ENCODE peak calls at places on chromosomes 6 and 20, in six cellular contexts. A is foreskin fibroblast, B is astrocyte, G is MM.1S, R is adrenal gland, M is HL-60. K is an unnamed sample.

GRCh38 chr6:38234141-38234540 is 405.6 kb downstream of the BTBD9 start:
- DNase-seq in A (no peak), B (no peak), G (no peak), R (no peak), M (no peak), K (no peak)

GRCh38 chr6:46184114-46184513 is 13.3 kb upstream of the ENPP5 start:
- DNase-seq in A (peak), B (peak), G (no peak), R (peak), M (no peak), K (peak)

GRCh38 chr6:163443985-163444553 is 29.6 kb downstream of the QKI start:
- DNase-seq in A (no peak), B (no peak), G (no peak), R (no peak), M (no peak), K (no peak)

GRCh38 chr6:33957391-33958207 is 153.8 kb upstream of the MLN start:
- DNase-seq in A (no peak), B (no peak), G (no peak), R (no peak), M (no peak), K (no peak)

GRCh38 chr20:38250607-38251006 is 9.9 kb downstream of the KIAA1755 start:
- DNase-seq in A (no peak), B (no peak), G (no peak), R (no peak), M (peak), K (no peak)

GRCh38 chr20:33817411-33817810 is 6.3 kb downstream of the CHMP4B start:
- DNase-seq in A (no peak), B (no peak), G (no peak), R (no peak), M (no peak), K (no peak)

GRCh38 chr6:168524644-168525043 is 83.7 kb downstream of the SMOC2 start:
- DNase-seq in A (no peak), B (no peak), G (no peak), R (no peak), M (no peak), K (peak)

GRCh38 chr6:56902551-56903464 is 52.1 kb upstream of the BEND6 start:
- DNase-seq in A (peak), B (peak), G (peak), R (no peak), M (no peak), K (peak)

GRCh38 chr6:125306756-125307149 is 5.0 kb upstream of the HDDC2 start:
- DNase-seq in A (no peak), B (no peak), G (no peak), R (no peak), M (no peak), K (no peak)

GRCh38 chr20:53707341-53708102 is 113.9 kb upstream of the ZNF217 start:
- DNase-seq in A (peak), B (peak), G (no peak), R (no peak), M (peak), K (peak)

GRCh38 chr6:147906361-147906760 is 397.9 kb downstream of the SAMD5 start:
- DNase-seq in A (peak), B (peak), G (no peak), R (no peak), M (no peak), K (no peak)

GRCh38 chr20:17066955-17067354 is 159.9 kb upstream of the PCSK2 start:
- DNase-seq in A (no peak), B (no peak), G (no peak), R (no peak), M (no peak), K (no peak)

GRCh38 chr20:37519508-37520416 is 1.3 kb upstream of the NNAT start:
- DNase-seq in A (no peak), B (no peak), G (no peak), R (no peak), M (no peak), K (no peak)

GRCh38 chr6:101779051-101779844 is 385.7 kb downstream of the GRIK2 start:
- DNase-seq in A (peak), B (peak), G (no peak), R (no peak), M (no peak), K (peak)

GRCh38 chr6:24832794-24833193 is 34.1 kb upstream of the ARMH2 start:
- DNase-seq in A (no peak), B (no peak), G (no peak), R (no peak), M (no peak), K (no peak)

GRCh38 chr6:79621579-79621978 is 9.6 kb upstream of the SH3BGRL2 start:
- DNase-seq in A (no peak), B (no peak), G (no peak), R (no peak), M (no peak), K (no peak)

GRCh38 chr6:150765457-150765764 is 100.1 kb upstream of the MTHFD1L start:
- DNase-seq in A (no peak), B (no peak), G (no peak), R (no peak), M (no peak), K (no peak)
- H3K4me3 ChIP-seq in A (no peak), B (no peak), G (no peak), R (no peak), M (no peak), K (no peak)

GRCh38 chr6:115932481-115932880 is 128.2 kb downstream of the FRK start:
- DNase-seq in A (peak), B (peak), G (no peak), R (no peak), M (no peak), K (no peak)

GRCh38 chr6:115934145-115934544 is 126.5 kb downstream of the FRK start:
- DNase-seq in A (no peak), B (no peak), G (no peak), R (no peak), M (no peak), K (no peak)

GRCh38 chr6:115934829-115935228 is 125.9 kb downstream of the FRK start:
- DNase-seq in A (no peak), B (no peak), G (no peak), R (no peak), M (no peak), K (no peak)

DNA sequence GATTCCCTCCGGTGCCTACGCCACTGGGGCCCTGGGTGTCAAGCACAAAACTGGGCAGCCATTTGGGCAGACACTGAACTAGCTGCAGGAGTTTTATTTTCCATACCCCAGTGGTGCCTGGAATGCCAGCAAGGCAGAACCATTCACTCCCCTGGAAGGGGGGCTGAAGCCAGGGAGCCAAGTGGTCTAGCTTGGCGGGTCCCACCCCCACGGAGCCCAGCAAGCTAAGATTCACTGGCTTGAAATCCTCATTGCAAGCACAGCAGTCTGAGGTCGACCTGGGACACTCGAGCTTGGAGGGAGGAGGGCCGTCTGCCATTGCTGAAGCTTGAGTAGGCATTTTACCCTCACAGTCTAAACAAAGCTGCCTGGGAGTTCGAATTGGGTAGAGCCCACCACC is 125.3 kb downstream of the FRK start:
- DNase-seq in A (no peak), B (no peak), G (no peak), R (no peak), M (no peak), K (no peak)
- TF ChIP-seq CTCF in A (no peak), B (no peak), G (no peak), R (no peak), M (no peak), K (no peak)

GRCh38 chr6:35343835-35344550 is 1.6 kb downstream of the PPARD start:
- DNase-seq in A (no peak), B (no peak), G (no peak), R (no peak), M (no peak), K (no peak)
- H3K4me3 ChIP-seq in A (peak), B (peak), G (no peak), R (no peak), M (peak), K (peak)

GRCh38 chr6:36196049-36196879 is at the start of gene BRPF3:
- DNase-seq in A (peak), B (peak), G (peak), R (peak), M (peak), K (peak)
- TF ChIP-seq CTCF in A (peak), B (peak), G (peak), R (peak), M (no peak), K (peak)

GRCh38 chr6:87588756-87589407 is 905 bp downstream of the RARS2 start:
- DNase-seq in A (no peak), B (peak), G (no peak), R (no peak), M (no peak), K (peak)

GRCh38 chr6:87586371-87587077 is 3.3 kb downstream of the RARS2 start:
- DNase-seq in A (no peak), B (peak), G (no peak), R (peak), M (no peak), K (no peak)

GRCh38 chr6:87589693-87590416 is at the start of the genes ORC3 and RARS2:
- DNase-seq in A (peak), B (peak), G (peak), R (peak), M (peak), K (peak)

GRCh38 chr6:87590417-87590880 is 514 bp downstream of the ORC3 start:
- DNase-seq in A (no peak), B (no peak), G (no peak), R (no peak), M (no peak), K (no peak)

DNA sequence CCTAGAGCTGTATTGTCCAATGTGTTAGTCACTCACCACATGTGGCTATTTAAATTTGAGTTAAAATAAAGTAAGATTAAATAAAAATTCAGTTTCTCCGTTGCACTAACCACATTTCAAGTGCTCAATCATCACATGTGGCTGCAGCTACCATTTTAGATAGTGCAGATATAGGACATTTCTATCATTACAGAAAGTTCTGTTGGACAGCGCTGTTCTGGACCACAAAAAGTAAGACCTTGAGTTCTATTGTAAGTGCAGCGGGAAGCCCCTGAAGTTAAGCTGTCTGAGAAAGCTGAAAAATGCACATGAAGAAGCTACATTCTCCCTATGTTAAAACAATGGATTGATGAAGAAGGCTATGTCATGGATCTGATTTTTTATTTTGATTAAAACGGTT is 1.1 kb downstream of the ORC3 start:
- DNase-seq in A (no peak), B (peak), G (no peak), R (no peak), M (no peak), K (peak)
- H3K4me3 ChIP-seq in A (peak), B (peak), G (peak), R (no peak), M (peak), K (peak)